ENCODE peak calls at places on chromosome 16, in seven cellular contexts. V is HCT116; K is neuronal stem cell; S is CD8-positive, alpha-beta T cell; L is HepG2; Y is pancreas; A is H9. Q is an unnamed sample.

GRCh38 chr16:23092072-23092800 is 57.0 kb downstream of the USP31 start:
- DNase-seq in V (no peak), K (no peak), S (no peak), L (no peak), Y (no peak), A (no peak), Q (no peak)

GRCh38 chr16:2904922-2905240 is 6.8 kb upstream of the FLYWCH1 start:
- DNase-seq in V (no peak), K (no peak), S (peak; percentile 23), L (no peak), Y (no peak), A (no peak), Q (no peak)

GRCh38 chr16:19083670-19084069 is 16.3 kb downstream of the COQ7 start:
- DNase-seq in V (no peak), K (no peak), S (no peak), L (no peak), Y (no peak), A (no peak), Q (no peak)

GRCh38 chr16:5056347-5056746 is 9.4 kb downstream of the C16orf89 start:
- DNase-seq in V (peak; percentile 37), K (no peak), S (peak; percentile 36), L (peak; percentile 65), Y (no peak), A (peak; percentile 81), Q (no peak)

GRCh38 chr16:3661311-3661710 is 6.8 kb downstream of the DNASE1 start:
- DNase-seq in V (no peak), K (no peak), S (no peak), L (no peak), Y (no peak), A (no peak), Q (no peak)

GRCh38 chr16:58419241-58420012 is 27.2 kb downstream of the GINS3 start:
- DNase-seq in V (no peak), K (peak; percentile 36), S (no peak), L (no peak), Y (no peak), A (no peak), Q (no peak)

GRCh38 chr16:69410285-69410990 is 14.0 kb upstream of the CYB5B start:
- DNase-seq in V (peak; percentile 83), K (no peak), S (no peak), L (no peak), Y (no peak), A (no peak), Q (no peak)

GRCh38 chr16:88303890-88304819 is 78.6 kb upstream of the ZNF469 start:
- DNase-seq in V (no peak), K (no peak), S (no peak), L (peak; percentile 19), Y (no peak), A (no peak), Q (peak; percentile 96)

GRCh38 chr16:11681977-11682654 is 13.9 kb downstream of the SNN start:
- DNase-seq in V (no peak), K (no peak), S (no peak), L (no peak), Y (no peak), A (no peak), Q (no peak)

GRCh38 chr16:49281843-49282642 is 405 bp upstream of the CBLN1 start:
- DNase-seq in V (no peak), K (peak; percentile 98), S (no peak), L (no peak), Y (peak; percentile 89), A (peak; percentile 92), Q (no peak)

GRCh38 chr16:67563708-67564468 is 1.6 kb downstream of the CTCF start:
- DNase-seq in V (no peak), K (no peak), S (no peak), L (peak; percentile 58), Y (peak; percentile 38), A (no peak), Q (peak; percentile 57)

GRCh38 chr16:53829186-53829747 is 125.3 kb downstream of the FTO start:
- DNase-seq in V (no peak), K (no peak), S (no peak), L (no peak), Y (no peak), A (no peak), Q (peak; percentile 26)

GRCh38 chr16:83187404-83187803 is 560.6 kb downstream of the CDH13 start:
- DNase-seq in V (no peak), K (no peak), S (no peak), L (no peak), Y (no peak), A (no peak), Q (peak; percentile 34)

GRCh38 chr16:72915331-72915730 is 132.6 kb downstream of the ZFHX3 start:
- DNase-seq in V (no peak), K (no peak), S (no peak), L (no peak), Y (no peak), A (no peak), Q (no peak)

GRCh38 chr16:89048871-89049422 is 44.7 kb upstream of the ACSF3 start:
- DNase-seq in V (no peak), K (no peak), S (no peak), L (no peak), Y (no peak), A (no peak), Q (no peak)

GRCh38 chr16:66512589-66513404 is 37.1 kb downstream of the TK2 start:
- DNase-seq in V (no peak), K (no peak), S (no peak), L (peak; percentile 93), Y (no peak), A (no peak), Q (no peak)

GRCh38 chr16:30783280-30784109 is 3.5 kb downstream of the ZNF629 start:
- DNase-seq in V (no peak), K (no peak), S (no peak), L (no peak), Y (no peak), A (no peak), Q (no peak)

GRCh38 chr16:19527161-19527560 is 3.4 kb downstream of the CCP110 start:
- DNase-seq in V (no peak), K (no peak), S (no peak), L (no peak), Y (no peak), A (no peak), Q (no peak)

GRCh38 chr16:11396241-11397048 is 51.2 kb downstream of the RMI2 start:
- DNase-seq in V (no peak), K (peak; percentile 78), S (peak; percentile 75), L (peak; percentile 76), Y (peak; percentile 57), A (peak; percentile 86), Q (peak; percentile 27)

GRCh38 chr16:26857371-26857770 is 209.4 kb upstream of the C16orf82 start:
- DNase-seq in V (no peak), K (no peak), S (no peak), L (no peak), Y (no peak), A (no peak), Q (no peak)

GRCh38 chr16:57999971-58000705 is at the start of gene ZNF319:
- DNase-seq in V (no peak), K (no peak), S (peak; percentile 18), L (no peak), Y (no peak), A (no peak), Q (no peak)

GRCh38 chr16:85561248-85562101 is 51.6 kb upstream of the GSE1 start:
- DNase-seq in V (no peak), K (no peak), S (no peak), L (no peak), Y (no peak), A (no peak), Q (no peak)

GRCh38 chr16:87127061-87127765 is 190.0 kb downstream of the C16orf95 start:
- DNase-seq in V (no peak), K (no peak), S (no peak), L (no peak), Y (peak; percentile 60), A (no peak), Q (no peak)

GRCh38 chr16:86777098-86777946 is 199.0 kb downstream of the FOXL1 start:
- DNase-seq in V (no peak), K (no peak), S (no peak), L (no peak), Y (no peak), A (no peak), Q (peak; percentile 24)

GRCh38 chr16:78817442-78817829 is 718.0 kb downstream of the WWOX start:
- DNase-seq in V (no peak), K (no peak), S (no peak), L (no peak), Y (no peak), A (no peak), Q (no peak)

GRCh38 chr16:72561-73537 is at the start of gene RHBDF1:
- DNase-seq in V (no peak), K (peak; percentile 66), S (no peak), L (no peak), Y (peak; percentile 54), A (peak; percentile 75), Q (no peak)

GRCh38 chr16:78505544-78506371 is 406.3 kb downstream of the WWOX start:
- DNase-seq in V (no peak), K (no peak), S (no peak), L (peak; percentile 80), Y (peak; percentile 47), A (peak; percentile 53), Q (no peak)

GRCh38 chr16:55495616-55496289 is 13.1 kb upstream of the LPCAT2 start:
- DNase-seq in V (no peak), K (no peak), S (no peak), L (peak; percentile 65), Y (no peak), A (peak; percentile 17), Q (no peak)
- H3K27ac ChIP-seq in V (no peak overlapping the region), K (no peak overlapping the region), S (no peak overlapping the region), L (no peak overlapping the region), Y (no peak overlapping the region), A (no peak overlapping the region), Q (peak overlapping the region; percentile 52)

GRCh38 chr16:47480410-47480809 is 19.3 kb downstream of the PHKB start:
- DNase-seq in V (no peak), K (no peak), S (no peak), L (no peak), Y (no peak), A (no peak), Q (no peak)
- H3K27ac ChIP-seq in V (no peak overlapping the region), K (no peak overlapping the region), S (no peak overlapping the region), L (no peak overlapping the region), Y (no peak overlapping the region), A (no peak overlapping the region), Q (no peak overlapping the region)

DNA sequence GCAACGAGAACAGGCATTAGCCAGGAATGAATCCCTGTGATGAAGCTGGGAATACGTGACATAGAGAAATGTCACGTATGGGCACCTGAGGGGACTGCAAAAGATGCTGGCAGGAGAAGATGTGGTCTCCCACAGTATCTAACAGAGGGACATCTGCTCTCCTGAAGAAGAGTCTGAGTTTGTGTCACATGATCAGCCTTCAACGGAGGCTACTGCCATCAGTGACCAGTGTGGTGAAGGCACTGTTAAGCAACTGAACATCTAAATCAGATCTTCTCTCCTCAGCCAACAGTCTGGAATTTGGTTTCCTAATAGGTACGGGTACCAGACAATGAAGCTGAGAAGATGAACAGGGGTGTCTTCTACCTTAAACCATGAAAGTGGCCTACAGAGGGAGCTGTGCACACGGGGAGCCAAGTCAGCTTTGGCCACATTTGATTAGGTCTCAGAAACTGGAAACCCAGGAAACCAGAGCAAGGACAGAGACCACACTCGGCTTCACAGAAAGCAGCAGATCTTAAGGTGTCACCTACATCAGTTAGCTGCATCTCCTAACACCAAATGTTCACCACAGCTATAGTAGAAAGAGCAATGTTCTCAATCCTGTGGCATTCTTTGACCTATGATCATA is 41.8 kb downstream of the BRD7 start:
- DNase-seq in V (peak; percentile 31), K (peak; percentile 8), S (peak; percentile 76), L (no peak), Y (no peak), A (peak; percentile 33), Q (no peak)
- H3K27ac ChIP-seq in V (no peak overlapping the region), K (no peak overlapping the region), S (peak overlapping the region; percentile 31), L (no peak overlapping the region), Y (no peak overlapping the region), A (no peak overlapping the region), Q (no peak overlapping the region)

GRCh38 chr16:60914334-60914733 is 1121.9 kb downstream of the CDH8 start:
- DNase-seq in V (no peak), K (no peak), S (no peak), L (no peak), Y (no peak), A (no peak), Q (no peak)
- H3K27ac ChIP-seq in V (no peak overlapping the region), K (no peak overlapping the region), S (no peak overlapping the region), L (no peak overlapping the region), Y (no peak overlapping the region), A (no peak overlapping the region), Q (no peak overlapping the region)

Q was measured in AG04450.